ENCODE peak calls at places on chromosome 3, in five cellular contexts. One of them, this sample, is unnamed.

GRCh38 chr3:13513913-13514517 is 33.9 kb downstream of the HDAC11 start:
- DNase-seq in HTR-8/SVneo: no peak
- DNase-seq in HT1080: no peak
- DNase-seq in stimulated activated naive CD8-positive, alpha-beta T cell treated with anti-CD3 and anti-CD28 coated beads, Interleukin-15, Interleukin-2, amounts not matched to agents 100 U/mL and 50 U/mL, for 24 hours: no peak
- DNase-seq in HCT116: no peak
- DNase-seq in this sample: no peak

GRCh38 chr3:37014620-37015019 is 21.3 kb downstream of the MLH1 start:
- DNase-seq in HCT116: no peak
- DNase-seq in HTR-8/SVneo: no peak
- DNase-seq in HT1080: no peak
- DNase-seq in stimulated activated naive CD8-positive, alpha-beta T cell treated with anti-CD3 and anti-CD28 coated beads, Interleukin-15, Interleukin-2, amounts not matched to agents 100 U/mL and 50 U/mL, for 24 hours: no peak
- DNase-seq in this sample: no peak

GRCh38 chr3:194224536-194224935 is 88.6 kb downstream of the HES1 start:
- DNase-seq in HT1080: no peak
- DNase-seq in HTR-8/SVneo: no peak
- DNase-seq in stimulated activated naive CD8-positive, alpha-beta T cell treated with anti-CD3 and anti-CD28 coated beads, Interleukin-15, Interleukin-2, amounts not matched to agents 100 U/mL and 50 U/mL, for 24 hours: no peak
- DNase-seq in HCT116: peak
- DNase-seq in this sample: no peak

GRCh38 chr3:12938258-12938711 is 96.9 kb upstream of the RPL32 start:
- DNase-seq in HTR-8/SVneo: no peak
- DNase-seq in HT1080: no peak
- DNase-seq in HCT116: no peak
- DNase-seq in stimulated activated naive CD8-positive, alpha-beta T cell treated with anti-CD3 and anti-CD28 coated beads, Interleukin-15, Interleukin-2, amounts not matched to agents 100 U/mL and 50 U/mL, for 24 hours: no peak
- DNase-seq in this sample: no peak

GRCh38 chr3:72584262-72584661 is 264.0 kb downstream of the SHQ1 start:
- DNase-seq in HT1080: no peak
- DNase-seq in HCT116: no peak
- DNase-seq in HTR-8/SVneo: no peak
- DNase-seq in stimulated activated naive CD8-positive, alpha-beta T cell treated with anti-CD3 and anti-CD28 coated beads, Interleukin-15, Interleukin-2, amounts not matched to agents 100 U/mL and 50 U/mL, for 24 hours: no peak
- DNase-seq in this sample: no peak

GRCh38 chr3:44992555-44993470 is 16.8 kb downstream of the EXOSC7 start:
- DNase-seq in HT1080: no peak
- DNase-seq in stimulated activated naive CD8-positive, alpha-beta T cell treated with anti-CD3 and anti-CD28 coated beads, Interleukin-15, Interleukin-2, amounts not matched to agents 100 U/mL and 50 U/mL, for 24 hours: peak
- DNase-seq in HCT116: no peak
- DNase-seq in HTR-8/SVneo: no peak
- DNase-seq in this sample: no peak

GRCh38 chr3:186452517-186452916 is 90.5 kb upstream of the DGKG start:
- DNase-seq in HCT116: peak
- DNase-seq in stimulated activated naive CD8-positive, alpha-beta T cell treated with anti-CD3 and anti-CD28 coated beads, Interleukin-15, Interleukin-2, amounts not matched to agents 100 U/mL and 50 U/mL, for 24 hours: no peak
- DNase-seq in HT1080: peak
- DNase-seq in HTR-8/SVneo: peak
- DNase-seq in this sample: no peak

GRCh38 chr3:707041-707440 is 385.8 kb upstream of the CNTN6 start:
- DNase-seq in HT1080: no peak
- DNase-seq in HTR-8/SVneo: no peak
- DNase-seq in HCT116: no peak
- DNase-seq in stimulated activated naive CD8-positive, alpha-beta T cell treated with anti-CD3 and anti-CD28 coated beads, Interleukin-15, Interleukin-2, amounts not matched to agents 100 U/mL and 50 U/mL, for 24 hours: no peak
- DNase-seq in this sample: no peak

GRCh38 chr3:148372476-148372875 is 325.2 kb upstream of the AGTR1 start:
- DNase-seq in stimulated activated naive CD8-positive, alpha-beta T cell treated with anti-CD3 and anti-CD28 coated beads, Interleukin-15, Interleukin-2, amounts not matched to agents 100 U/mL and 50 U/mL, for 24 hours: no peak
- DNase-seq in HTR-8/SVneo: no peak
- DNase-seq in HCT116: no peak
- DNase-seq in HT1080: peak
- DNase-seq in this sample: no peak

GRCh38 chr3:109804697-109805096 is 467.4 kb upstream of the DPPA4 start:
- DNase-seq in HCT116: peak
- DNase-seq in stimulated activated naive CD8-positive, alpha-beta T cell treated with anti-CD3 and anti-CD28 coated beads, Interleukin-15, Interleukin-2, amounts not matched to agents 100 U/mL and 50 U/mL, for 24 hours: no peak
- DNase-seq in HTR-8/SVneo: no peak
- DNase-seq in HT1080: no peak
- DNase-seq in this sample: no peak